ENCODE peak calls at places on chromosomes 6 and 20, in five cellular contexts. P is breast epithelium; Z is stimulated activated CD4-positive, alpha-beta T cell treated with anti-CD3 and anti-CD28 coated beads, Interleukin-12 subunit alpha, Interleukin-12 subunit beta, amount 100 ng/mL, for 48 hours; Y is T-helper 1 cell; O is MM.1S. M is an unnamed sample.

GRCh38 chr6:84449220-84449619 is 221.8 kb upstream of the CEP162 start:
- DNase-seq in P (no peak), Z (no peak), Y (no peak), O (no peak), M (no peak)

GRCh38 chr6:131995924-131996323 is 44.8 kb upstream of the CCN2 start:
- DNase-seq in P (no peak), Z (no peak), Y (no peak), O (no peak), M (no peak)

GRCh38 chr6:134853111-134854055 is 96.5 kb downstream of the ALDH8A1 start:
- DNase-seq in P (no peak), Z (no peak), Y (no peak), O (no peak), M (no peak)

GRCh38 chr20:25466846-25467245 is 59.4 kb downstream of the GINS1 start:
- DNase-seq in P (no peak), Z (no peak), Y (no peak), O (no peak), M (no peak)

GRCh38 chr20:45193331-45193730 is 13.5 kb upstream of the SEMG1 start:
- DNase-seq in P (no peak), Z (no peak), Y (no peak), O (no peak), M (no peak)

GRCh38 chr6:42402184-42402583 is 49.5 kb downstream of the TRERF1 start:
- DNase-seq in P (no peak), Z (peak), Y (no peak), O (no peak), M (peak)

GRCh38 chr6:10520468-10520867 is 683 bp upstream of the GCNT2 start:
- DNase-seq in P (no peak), Z (no peak), Y (no peak), O (no peak), M (no peak)

GRCh38 chr6:113879186-113880096 is 22.3 kb downstream of the MARCKS start:
- DNase-seq in P (no peak), Z (no peak), Y (no peak), O (peak), M (no peak)

GRCh38 chr6:3351105-3351676 is 92.4 kb downstream of the PSMG4 start:
- DNase-seq in P (no peak), Z (no peak), Y (no peak), O (no peak), M (no peak)

GRCh38 chr20:33401042-33401921 is at the start of gene CDK5RAP1:
- DNase-seq in P (peak), Z (peak), Y (peak), O (peak), M (peak)